ENCODE peak calls at places on chromosomes 12 and 14, in nine cellular contexts. P is fibroblast of mammary gland, E is neural progenitor cell, M is cardiac fibroblast, T is brain microvascular endothelial cell, H is stomach, C is body of pancreas, X is IMR-90, S is lower leg skin. B is an unnamed sample.

GRCh38 chr12:76921072-76921471 is 42.3 kb upstream of the CSRP2 start:
- DNase-seq in T (no peak), C (no peak), H (no peak), S (no peak), M (no peak), E (no peak), P (no peak), X (no peak), B (no peak)

GRCh38 chr14:26597136-26598080 is at the start of gene NOVA1:
- DNase-seq in H (no peak), M (peak; percentile 15), T (peak; percentile 1), E (peak; percentile 75), C (peak; percentile 15), P (peak; percentile 18), X (no peak), S (peak; percentile 85), B (no peak)

GRCh38 chr14:56057071-56057865 is 60.9 kb upstream of the PELI2 start:
- DNase-seq in E (peak; percentile 73), P (no peak), H (no peak), M (no peak), S (no peak), X (no peak), T (no peak), C (no peak), B (no peak)

GRCh38 chr12:9936597-9936996 is 4.4 kb upstream of the CLEC2A start:
- DNase-seq in M (no peak), X (peak; percentile 6), E (no peak), S (no peak), C (no peak), P (no peak), H (no peak), T (no peak), B (no peak)

GRCh38 chr12:16118586-16118985 is 158.9 kb downstream of the SLC15A5 start:
- DNase-seq in E (peak; percentile 47), C (no peak), T (no peak), X (no peak), S (no peak), P (no peak), H (no peak), M (no peak), B (no peak)

GRCh38 chr14:64388533-64389243 is 535 bp downstream of the MTHFD1 start:
- DNase-seq in P (peak; percentile 22), E (peak; percentile 54), S (peak; percentile 91), T (peak; percentile 10), X (peak; percentile 30), M (peak; percentile 26), H (peak; percentile 38), C (no peak), B (no peak)

GRCh38 chr12:102948941-102949352 is 8.5 kb upstream of the ASCL1 start:
- DNase-seq in C (peak; percentile 55), X (peak; percentile 37), S (no peak), M (peak; percentile 55), P (peak; percentile 40), T (peak; percentile 53), E (peak; percentile 77), H (peak; percentile 63), B (no peak)

GRCh38 chr12:65656156-65656885 is 168.0 kb upstream of the HMGA2 start:
- DNase-seq in T (no peak), E (no peak), C (no peak), H (no peak), M (no peak), P (peak; percentile 67), X (no peak), S (no peak), B (no peak)

DNA sequence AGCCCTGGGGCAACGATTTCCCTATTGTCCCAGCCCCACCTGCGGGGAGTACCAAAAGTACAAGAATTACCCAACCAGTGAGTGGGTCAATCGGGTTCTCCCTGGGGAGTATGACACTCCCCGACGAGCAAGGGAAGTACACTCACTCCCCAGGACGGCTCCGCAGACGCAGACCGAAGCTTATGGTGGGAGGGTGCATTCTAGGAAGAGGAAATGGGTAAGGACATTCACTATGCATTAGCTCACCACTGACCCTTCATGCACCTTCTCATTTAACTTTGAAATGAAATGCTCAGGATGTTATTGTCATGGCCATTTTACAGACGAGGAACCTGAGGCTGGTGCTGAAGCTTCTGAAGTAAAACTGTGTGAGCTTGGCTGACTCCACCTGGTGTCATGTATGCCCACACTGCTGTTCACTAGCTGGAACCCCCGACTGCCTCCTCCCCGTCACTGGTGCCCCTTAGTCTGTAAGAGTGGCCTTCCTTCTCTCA is 45.8 kb upstream of the TMED10 start:
- DNase-seq in M (peak; percentile 99), H (no peak), X (peak; percentile 92), T (peak; percentile 95), P (peak; percentile 91), E (no peak), S (no peak), C (no peak), B (no peak)
- H3K4me3 ChIP-seq in M (no peak overlapping the region), H (no peak overlapping the region), X (no peak overlapping the region), T (peak overlapping the region; percentile 5), P (no peak overlapping the region), E (no peak overlapping the region), S (no peak overlapping the region), C (no peak overlapping the region), B (no peak overlapping the region)

GRCh38 chr14:78754059-78754458 is 583.9 kb downstream of the NRXN3 start:
- DNase-seq in P (no peak), X (no peak), M (no peak), E (no peak), H (no peak), C (no peak), S (no peak), T (no peak), B (no peak)

GRCh38 chr14:78762331-78762730 is 592.2 kb downstream of the NRXN3 start:
- DNase-seq in H (no peak), E (no peak), M (no peak), S (no peak), P (no peak), X (no peak), T (no peak), C (no peak), B (no peak)

GRCh38 chr14:78752789-78753188 is 582.6 kb downstream of the NRXN3 start:
- DNase-seq in S (peak; percentile 63), C (peak; percentile 27), P (peak; percentile 17), M (no peak), X (no peak), H (no peak), T (no peak), E (no peak), B (no peak)

GRCh38 chr14:78763746-78764145 is 593.6 kb downstream of the NRXN3 start:
- DNase-seq in H (no peak), M (no peak), P (no peak), X (no peak), S (no peak), E (no peak), C (no peak), T (no peak), B (no peak)

GRCh38 chr14:78758333-78758732 is 588.2 kb downstream of the NRXN3 start:
- DNase-seq in P (peak; percentile 54), C (no peak), S (no peak), E (peak; percentile 59), H (no peak), X (peak; percentile 17), M (peak; percentile 37), T (peak; percentile 51), B (no peak)
- TF ChIP-seq CTCF in P (peak; percentile 73), C (peak; percentile 39), S (no peak), E (peak; percentile 67), H (no peak), X (peak; percentile 44), M (peak; percentile 50), T (peak; percentile 66), B (peak; percentile 18)

DNA sequence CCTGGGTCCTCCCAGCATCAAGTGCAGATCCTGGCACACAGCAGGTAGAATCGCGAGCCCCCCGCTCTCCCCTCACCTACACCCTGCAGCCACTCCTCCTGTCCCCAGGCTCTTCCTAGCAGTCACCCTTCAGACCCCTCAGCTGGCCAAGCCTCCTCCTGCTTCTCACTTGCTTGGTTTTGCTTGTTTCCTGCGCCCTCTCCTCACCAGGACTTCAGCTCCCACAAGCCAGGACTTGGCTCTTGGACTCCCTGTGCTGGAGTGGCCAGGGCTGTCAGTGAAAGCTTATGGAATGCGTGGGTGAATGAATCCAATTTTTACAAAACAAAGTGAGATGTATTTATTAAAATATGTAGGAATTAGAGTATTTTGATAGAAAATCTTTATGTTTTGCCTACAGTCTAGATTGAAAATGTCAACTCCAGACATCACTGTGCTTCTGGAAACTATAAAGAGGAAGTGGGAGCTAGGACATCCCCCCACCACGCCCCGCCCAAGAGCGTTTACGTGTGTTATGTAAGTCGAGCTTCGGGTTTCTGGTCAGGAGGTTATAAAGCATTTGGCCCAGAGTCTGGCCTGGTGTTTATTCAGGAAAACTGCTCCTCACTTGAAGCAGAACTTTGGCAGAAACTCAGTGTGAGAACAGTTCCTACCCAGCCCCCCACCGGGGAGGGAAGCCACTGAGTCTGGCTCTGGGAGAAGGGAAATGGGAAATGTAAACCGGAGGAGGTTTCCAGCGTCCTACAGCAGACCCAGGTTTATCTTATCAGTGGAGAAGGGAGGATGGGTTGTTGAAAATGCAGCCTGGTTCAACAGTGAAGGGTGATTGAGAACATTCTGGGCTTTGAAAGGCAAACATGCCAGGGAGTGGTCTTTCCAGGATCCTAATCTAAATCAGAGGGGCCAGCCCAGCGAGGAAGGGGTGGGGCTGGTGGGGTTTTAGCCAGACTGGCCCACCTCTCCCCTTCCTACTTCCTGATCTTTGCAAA is 8.8 kb downstream of the ALDH2 start:
- DNase-seq in E (no peak), M (peak; percentile 64), S (peak; percentile 95), P (peak; percentile 84), T (peak; percentile 66), H (peak; percentile 91), C (peak; percentile 80), X (peak; percentile 93), B (no peak)
- H3K4me3 ChIP-seq in E (no peak overlapping the region), M (no peak overlapping the region), S (no peak overlapping the region), P (no peak overlapping the region), T (no peak overlapping the region), H (peak overlapping the region; percentile 15), C (no peak overlapping the region), X (no peak overlapping the region), B (peak overlapping the region; percentile 11)

GRCh38 chr12:32586390-32586789 is 92.7 kb upstream of the DNM1L start:
- DNase-seq in M (peak; percentile 79), H (no peak), T (peak; percentile 54), P (peak; percentile 75), X (peak; percentile 54), C (no peak), E (no peak), S (no peak), B (no peak)

GRCh38 chr12:32585680-32586079 is 93.4 kb upstream of the DNM1L start:
- DNase-seq in S (no peak), X (no peak), C (no peak), T (no peak), M (no peak), P (no peak), E (no peak), H (no peak), B (no peak)

GRCh38 chr12:32588604-32589003 is 90.5 kb upstream of the DNM1L start:
- DNase-seq in C (no peak), S (no peak), M (no peak), X (no peak), H (no peak), P (no peak), E (no peak), T (no peak), B (no peak)

GRCh38 chr12:32587536-32588346 is 91.4 kb upstream of the DNM1L start:
- DNase-seq in T (no peak), P (no peak), S (no peak), M (no peak), H (no peak), X (no peak), E (no peak), C (no peak), B (no peak)

DNA sequence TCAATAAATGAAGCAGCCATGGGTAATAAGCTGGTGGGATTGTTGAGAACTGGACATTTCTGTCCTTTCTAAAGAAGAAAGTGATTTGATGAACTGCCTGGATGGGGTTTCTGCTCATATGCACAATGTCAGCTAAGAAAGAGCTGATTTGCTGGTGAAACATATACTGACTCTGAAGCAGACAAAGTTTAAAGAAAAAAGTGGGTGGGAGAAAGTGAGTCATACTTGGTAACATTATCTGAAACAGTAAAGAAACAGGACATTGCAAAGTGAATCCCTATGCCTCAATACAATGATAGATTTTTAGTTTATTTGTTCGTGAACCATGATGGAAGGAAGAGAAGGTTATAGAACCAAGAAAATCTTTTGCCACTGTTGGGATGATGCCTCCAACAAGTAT is 95.6 kb upstream of the DNM1L start:
- DNase-seq in M (peak; percentile 57), C (no peak), S (no peak), H (no peak), P (peak; percentile 63), E (no peak), T (peak; percentile 34), X (peak; percentile 78), B (no peak)
- TF ChIP-seq CTCF in M (no peak), C (no peak), S (no peak), H (no peak), P (no peak), E (no peak), T (no peak), X (no peak), B (no peak)

B was measured in esophagus squamous epithelium.